ENCODE peak calls at places on chromosome 20, in six cellular contexts. F, V, P, N, X and O are unnamed samples.

GRCh38 chr20:46774943-46775560 is 65.6 kb downstream of the SLC2A10 start:
- DNase-seq in F (no peak), V (no peak), P (no peak), N (no peak), X (no peak), O (no peak)

GRCh38 chr20:35252037-35252461 is 25.6 kb downstream of the MMP24 start:
- DNase-seq in F (no peak), V (peak), P (no peak), N (no peak), X (no peak), O (no peak)

GRCh38 chr20:24787621-24788020 is 161.4 kb upstream of the CST7 start:
- DNase-seq in F (no peak), V (no peak), P (no peak), N (no peak), X (no peak), O (no peak)

GRCh38 chr20:5222919-5223634 is 93.7 kb downstream of the PROKR2 start:
- DNase-seq in F (peak), V (peak), P (peak), N (no peak), X (peak), O (peak)

GRCh38 chr20:62200491-62201172 is 17.8 kb downstream of the MTG2 start:
- DNase-seq in F (no peak), V (no peak), P (no peak), N (no peak), X (no peak), O (no peak)

GRCh38 chr20:59812286-59813125 is 120.9 kb downstream of the SYCP2 start:
- DNase-seq in F (no peak), V (no peak), P (no peak), N (no peak), X (no peak), O (no peak)

GRCh38 chr20:16569218-16570153 is 3.8 kb downstream of the KIF16B start:
- DNase-seq in F (peak), V (no peak), P (no peak), N (no peak), X (peak), O (no peak)

GRCh38 chr20:6051505-6051904 is 2.4 kb downstream of the LRRN4 start:
- DNase-seq in F (peak), V (no peak), P (no peak), N (no peak), X (no peak), O (no peak)

GRCh38 chr20:50133474-50134217 is 19.9 kb downstream of the PEDS1 start:
- DNase-seq in F (no peak), V (no peak), P (no peak), N (no peak), X (no peak), O (no peak)

GRCh38 chr20:21618697-21619421 is 86.6 kb upstream of the PAX1 start:
- DNase-seq in F (no peak), V (no peak), P (no peak), N (no peak), X (no peak), O (no peak)

GRCh38 chr20:63369724-63370622 is 8.8 kb upstream of the CHRNA4 start:
- DNase-seq in F (no peak), V (no peak), P (no peak), N (no peak), X (no peak), O (no peak)

GRCh38 chr20:36441027-36441414 is 100.3 kb upstream of the MYL9 start:
- DNase-seq in F (no peak), V (no peak), P (no peak), N (no peak), X (no peak), O (peak)

GRCh38 chr20:50093240-50093639 is 19.7 kb downstream of the UBE2V1 start:
- DNase-seq in F (no peak), V (no peak), P (no peak), N (no peak), X (no peak), O (no peak)

GRCh38 chr20:32497589-32498224 is 87.4 kb downstream of the NOL4L start:
- DNase-seq in F (no peak), V (no peak), P (no peak), N (no peak), X (no peak), O (no peak)

GRCh38 chr20:25273541-25274358 is 25.9 kb downstream of the PYGB start:
- DNase-seq in F (no peak), V (no peak), P (no peak), N (peak), X (no peak), O (no peak)

GRCh38 chr20:60332523-60332922 is 374.3 kb downstream of the CDH26 start:
- DNase-seq in F (no peak), V (no peak), P (no peak), N (no peak), X (no peak), O (no peak)